ENCODE peak calls at places on chromosomes 6 and 20, in five cellular contexts. V is colonic mucosa, D is BJ, E is H9, W is IMR-90. O is an unnamed sample.

GRCh38 chr6:33837971-33838665 is 34.3 kb upstream of the MLN start:
- DNase-seq in V (no peak), D (peak), E (no peak), W (peak), O (no peak)

GRCh38 chr6:2432258-2432657 is 186.9 kb upstream of the GMDS start:
- DNase-seq in V (no peak), D (peak), E (no peak), W (peak), O (no peak)

GRCh38 chr20:22690000-22690399 is 105.6 kb upstream of the FOXA2 start:
- DNase-seq in V (no peak), D (no peak), E (no peak), W (no peak), O (no peak)

GRCh38 chr6:131116755-131117360 is 18.4 kb upstream of the AKAP7 start:
- DNase-seq in V (peak), D (no peak), E (no peak), W (peak), O (peak)

GRCh38 chr20:290081-290831 is at the start of gene C20orf96:
- DNase-seq in V (peak), D (peak), E (peak), W (peak), O (peak)

GRCh38 chr20:36572701-36573102 is 695 bp upstream of the TGIF2 start:
- DNase-seq in V (peak), D (no peak), E (peak), W (peak), O (peak)

GRCh38 chr6:14791525-14791924 is 454.3 kb upstream of the JARID2 start:
- DNase-seq in V (no peak), D (peak), E (no peak), W (peak), O (no peak)

GRCh38 chr6:30885999-30886896 is 1.9 kb downstream of the DDR1 start:
- DNase-seq in V (peak), D (peak), E (peak), W (peak), O (peak)

GRCh38 chr6:121794630-121795029 is 359.2 kb downstream of the GJA1 start:
- DNase-seq in V (no peak), D (peak), E (no peak), W (peak), O (no peak)

GRCh38 chr20:31560900-31561598 is 44.0 kb upstream of the ID1 start:
- DNase-seq in V (no peak), D (peak), E (no peak), W (peak), O (no peak)

GRCh38 chr6:154167163-154167562 is 128.1 kb downstream of the OPRM1 start:
- DNase-seq in V (no peak), D (no peak), E (no peak), W (no peak), O (no peak)

GRCh38 chr6:71294121-71294523 is 5.5 kb downstream of the OGFRL1 start:
- DNase-seq in V (no peak), D (peak), E (no peak), W (peak), O (no peak)

GRCh38 chr6:123677897-123678296 is 41.1 kb upstream of the TRDN start:
- DNase-seq in V (no peak), D (no peak), E (no peak), W (no peak), O (no peak)

GRCh38 chr20:17518339-17519052 is 12.7 kb downstream of the BFSP1 start:
- DNase-seq in V (no peak), D (no peak), E (peak), W (no peak), O (no peak)

GRCh38 chr6:16338577-16339262 is 100.3 kb downstream of the GMPR start:
- DNase-seq in V (peak), D (peak), E (no peak), W (peak), O (no peak)

GRCh38 chr6:136201735-136202134 is 48.4 kb downstream of the MTFR2 start:
- DNase-seq in V (no peak), D (no peak), E (no peak), W (peak), O (no peak)
- TF ChIP-seq CTCF in V (no peak), D (no peak), E (no peak), W (no peak), O (no peak)

DNA sequence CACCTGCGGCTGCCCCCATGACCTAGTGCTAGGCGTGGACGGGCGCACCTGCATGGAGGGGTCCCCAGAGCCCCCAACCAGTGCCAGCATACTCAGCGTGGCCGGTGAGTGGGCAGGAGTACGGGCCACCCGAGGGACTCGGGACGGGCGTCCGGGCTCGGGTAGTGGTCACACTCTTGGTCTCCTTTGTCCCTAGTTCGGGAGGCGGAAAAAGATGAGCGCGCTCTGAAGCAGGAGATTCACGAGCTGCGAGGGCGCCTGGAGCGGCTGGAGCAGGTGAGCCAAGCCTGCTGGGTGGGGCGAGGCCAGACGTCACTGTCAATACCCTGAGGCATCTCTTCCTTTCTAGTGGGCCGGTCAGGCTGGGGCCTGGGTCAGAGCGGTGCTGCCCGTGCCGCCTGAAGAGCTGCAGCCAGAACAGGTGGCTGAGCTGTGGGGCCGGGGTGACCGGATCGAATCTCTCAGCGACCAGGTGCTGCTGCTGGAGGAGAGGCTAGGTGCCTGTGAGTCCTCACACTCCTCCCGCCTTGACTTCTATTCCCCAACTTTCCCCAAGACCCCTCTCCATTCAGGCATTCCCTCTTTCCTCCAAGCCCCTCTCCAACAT is 2.9 kb downstream of the EGFL8 start:
- DNase-seq in V (no peak), D (no peak), E (peak), W (no peak), O (no peak)
- TF ChIP-seq CTCF in V (no peak), D (no peak), E (no peak), W (no peak), O (no peak)

GRCh38 chr6:88166901-88167624 is 916 bp upstream of the CNR1 start:
- DNase-seq in V (no peak), D (no peak), E (peak), W (no peak), O (peak)
- TF ChIP-seq CTCF in V (no peak), D (no peak), E (no peak), W (no peak), O (no peak)

GRCh38 chr6:159968295-159969203 is at the start of gene IGF2R:
- DNase-seq in V (peak), D (no peak), E (peak), W (peak), O (peak)

GRCh38 chr6:159969921-159970320 is 1.0 kb downstream of the IGF2R start:
- DNase-seq in V (peak), D (no peak), E (no peak), W (peak), O (peak)

GRCh38 chr6:159966981-159967380 is 1.9 kb upstream of the IGF2R start:
- DNase-seq in V (no peak), D (no peak), E (no peak), W (peak), O (no peak)

GRCh38 chr6:159969204-159969912 is 476 bp downstream of the IGF2R start:
- DNase-seq in V (no peak), D (no peak), E (no peak), W (peak), O (peak)

GRCh38 chr6:159966339-159966738 is 2.5 kb upstream of the IGF2R start:
- DNase-seq in V (no peak), D (no peak), E (no peak), W (no peak), O (no peak)
- TF ChIP-seq CTCF in V (no peak), D (no peak), E (no peak), W (no peak), O (no peak)

O was measured in GM13977.